ENCODE peak calls at places on chromosomes 2 and 18, in five cellular contexts. N, T, X, C and H are unnamed samples.

GRCh38 chr2:110688594-110689091 is 10.8 kb upstream of the BUB1 start:
- DNase-seq in N (no peak), T (no peak), C (no peak), X (peak; percentile 69), H (no peak)

GRCh38 chr2:231029563-231029962 is 7.8 kb upstream of the C2orf72 start:
- DNase-seq in T (no peak), X (no peak), C (no peak), N (no peak), H (no peak)

GRCh38 chr18:46754188-46754587 is 2.7 kb downstream of the ST8SIA5 start:
- DNase-seq in X (no peak), C (no peak), N (no peak), T (no peak), H (no peak)

GRCh38 chr2:9200634-9201015 is 6.0 kb upstream of the ASAP2 start:
- DNase-seq in C (no peak), X (no peak), T (no peak), N (no peak), H (no peak)

GRCh38 chr2:67446504-67446911 is 49.4 kb downstream of the ETAA1 start:
- DNase-seq in C (no peak), T (peak; percentile 51), N (no peak), X (peak; percentile 52), H (no peak)

GRCh38 chr2:15872854-15873253 is 67.5 kb upstream of the MYCN start:
- DNase-seq in N (no peak), C (no peak), T (no peak), X (no peak), H (no peak)

GRCh38 chr2:100887713-100888112 is 67.8 kb downstream of the NPAS2 start:
- DNase-seq in C (no peak), T (no peak), N (no peak), X (no peak), H (no peak)

GRCh38 chr18:77114564-77115391 is 17.8 kb downstream of the MBP start:
- DNase-seq in X (peak; percentile 61), C (peak; percentile 95), T (peak; percentile 88), N (no peak), H (peak; percentile 98)

GRCh38 chr18:27707201-27707600 is 469.7 kb downstream of the CDH2 start:
- DNase-seq in T (no peak), X (no peak), N (no peak), C (no peak), H (no peak)

GRCh38 chr2:140275427-140275826 is 1495.2 kb upstream of the NXPH2 start:
- DNase-seq in C (no peak), X (no peak), T (no peak), N (no peak), H (no peak)

GRCh38 chr2:39445934-39446333 is 8.8 kb upstream of the MAP4K3 start:
- DNase-seq in T (no peak), C (no peak), X (no peak), N (no peak), H (no peak)

GRCh38 chr18:59197636-59198035 is 22.3 kb upstream of the GRP start:
- DNase-seq in T (no peak), C (no peak), X (no peak), N (no peak), H (no peak)

GRCh38 chr18:49447810-49448745 is 12.4 kb downstream of the DYM start:
- DNase-seq in T (peak; percentile 60), N (peak; percentile 22), C (no peak), X (peak; percentile 59), H (peak; percentile 70)

GRCh38 chr18:36490907-36491306 is 193.4 kb downstream of the FHOD3 start:
- DNase-seq in X (no peak), T (no peak), N (no peak), C (no peak), H (no peak)

GRCh38 chr18:25561923-25562322 is 210.0 kb upstream of the ZNF521 start:
- DNase-seq in N (peak; percentile 44), C (no peak), X (peak; percentile 9), T (peak; percentile 33), H (peak; percentile 31)

GRCh38 chr2:67616749-67617148 is 219.6 kb downstream of the ETAA1 start:
- DNase-seq in C (no peak), T (peak; percentile 15), X (peak; percentile 72), N (peak; percentile 1), H (peak; percentile 50)

GRCh38 chr2:221451836-221452774 is 120.0 kb downstream of the EPHA4 start:
- DNase-seq in N (no peak), C (no peak), X (no peak), T (no peak), H (no peak)

GRCh38 chr2:181715033-181715630 is 34.8 kb upstream of the NEUROD1 start:
- DNase-seq in X (peak; percentile 84), T (peak; percentile 91), C (peak; percentile 52), N (peak; percentile 51), H (peak; percentile 78)

GRCh38 chr2:110126086-110126773 is 10.6 kb upstream of the MALL start:
- DNase-seq in N (no peak), T (no peak), X (peak; percentile 15), C (no peak), H (no peak)

GRCh38 chr18:61939032-61939674 is 46.3 kb upstream of the RNF152 start:
- DNase-seq in T (no peak), X (no peak), C (no peak), N (no peak), H (no peak)

GRCh38 chr2:69395866-69396265 is 8.8 kb upstream of the GFPT1 start:
- DNase-seq in T (no peak), X (no peak), C (no peak), N (no peak), H (no peak)

GRCh38 chr2:231190531-231191197 is 7.8 kb upstream of the ARMC9 start:
- DNase-seq in T (no peak), N (no peak), C (peak; percentile 72), X (peak; percentile 76), H (peak; percentile 62)

GRCh38 chr18:2173464-2173863 is 397.8 kb downstream of the METTL4 start:
- DNase-seq in C (no peak), N (no peak), X (peak; percentile 98), T (peak; percentile 46), H (peak; percentile 67)

GRCh38 chr18:7980136-7980535 is 413.0 kb downstream of the PTPRM start:
- DNase-seq in T (no peak), N (no peak), X (no peak), C (no peak), H (no peak)
- TF ChIP-seq CTCF in T (no peak), N (peak; percentile 26), X (no peak), C (peak; percentile 12), H (no peak)

DNA sequence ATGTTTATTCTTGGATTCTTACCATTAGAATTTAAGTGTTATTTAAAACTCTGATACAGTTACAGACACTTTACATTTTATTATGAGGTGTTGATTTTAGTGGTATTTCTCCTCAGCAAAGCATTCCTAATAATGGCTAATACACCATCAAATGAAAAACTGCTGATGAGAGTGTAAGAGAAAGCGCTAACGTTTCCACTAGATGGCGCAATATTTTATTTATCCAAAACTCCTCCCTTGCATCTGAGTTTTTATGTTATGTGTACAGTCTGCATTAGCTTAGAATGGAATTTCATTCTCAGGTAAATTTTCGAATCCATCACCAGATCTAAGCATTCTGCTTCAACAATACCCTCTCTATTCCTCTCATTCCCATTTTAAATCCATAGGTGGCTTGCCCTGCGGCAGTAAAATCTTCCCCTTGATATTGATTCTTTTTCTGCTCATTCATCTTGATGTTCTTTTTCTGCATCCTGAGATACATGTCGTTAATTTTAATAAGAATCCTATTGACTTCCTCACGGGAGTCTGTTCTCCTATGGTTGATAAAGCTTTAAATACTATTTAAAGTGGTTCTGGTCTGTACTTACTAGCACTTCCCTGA is 53.9 kb downstream of the PRKRA start:
- DNase-seq in C (no peak), T (peak; percentile 67), N (peak; percentile 44), X (peak; percentile 56), H (peak; percentile 53)
- H3K4me3 ChIP-seq in C (no peak overlapping the region), T (no peak overlapping the region), N (no peak overlapping the region), X (no peak overlapping the region), H (no peak overlapping the region)

GRCh38 chr2:64831977-64832328 is 157.2 kb upstream of the SLC1A4 start:
- DNase-seq in N (no peak), X (no peak), T (no peak), C (no peak), H (no peak)
- TF ChIP-seq CTCF in N (no peak), X (no peak), T (no peak), C (no peak), H (no peak)

GRCh38 chr2:159613515-159614336 is 2.6 kb downstream of the BAZ2B start:
- DNase-seq in C (no peak), N (no peak), T (peak; percentile 26), X (peak; percentile 53), H (peak; percentile 23)
- H3K4me3 ChIP-seq in C (peak overlapping the region; percentile 67), N (peak overlapping the region; percentile 85), T (peak overlapping the region; percentile 64), X (peak overlapping the region; percentile 58), H (peak overlapping the region; percentile 74)

GRCh38 chr2:88811238-88811637 is 119.8 kb downstream of the RPIA start:
- DNase-seq in X (no peak), N (no peak), C (no peak), T (no peak), H (no peak)

GRCh38 chr2:88809216-88809615 is 117.7 kb downstream of the RPIA start:
- DNase-seq in C (no peak), T (no peak), X (no peak), N (no peak), H (no peak)

GRCh38 chr2:88810017-88810416 is 118.5 kb downstream of the RPIA start:
- DNase-seq in N (no peak), C (no peak), X (no peak), T (no peak), H (no peak)

GRCh38 chr2:88811681-88812080 is 120.2 kb downstream of the RPIA start:
- DNase-seq in T (no peak), C (no peak), X (no peak), N (no peak), H (no peak)

GRCh38 chr2:88810488-88810887 is 119.0 kb downstream of the RPIA start:
- DNase-seq in C (no peak), T (no peak), X (no peak), N (no peak), H (no peak)
- TF ChIP-seq CTCF in C (no peak), T (no peak), X (no peak), N (no peak), H (no peak)

DNA sequence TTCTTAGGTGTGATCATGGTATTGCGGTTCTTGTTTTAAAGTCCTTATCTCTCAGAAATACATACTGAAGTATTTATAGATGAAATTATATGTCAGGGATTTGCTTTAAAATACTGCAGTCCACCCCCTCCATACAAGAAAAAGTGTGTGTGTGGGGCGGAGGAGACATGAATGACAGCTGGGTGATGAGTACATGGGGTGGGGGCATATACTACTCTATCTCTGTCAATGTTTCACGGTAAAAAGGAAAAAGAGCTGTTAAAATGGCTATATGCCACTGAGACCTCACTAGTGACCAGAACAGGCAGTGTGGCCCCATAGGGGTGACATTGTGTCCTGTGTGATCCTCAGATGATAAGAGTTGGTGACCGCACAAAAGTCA is 54.1 kb downstream of the SPRED2 start:
- DNase-seq in T (no peak), X (no peak), N (no peak), C (no peak), H (no peak)
- H3K4me3 ChIP-seq in T (no peak overlapping the region), X (no peak overlapping the region), N (no peak overlapping the region), C (no peak overlapping the region), H (no peak overlapping the region)